ENCODE peak calls at places on chromosomes 3 and 15, in four cellular contexts. C, N, X and V are unnamed samples.

GRCh38 chr3:51585871-51586270 is 47.4 kb downstream of the RAD54L2 start:
- DNase-seq in N (no peak), C (no peak), X (no peak), V (no peak)

GRCh38 chr3:85432081-85432480 is 473.3 kb downstream of the CADM2 start:
- DNase-seq in X (no peak), N (no peak), C (no peak), V (no peak)

GRCh38 chr3:16406579-16406978 is 106.9 kb downstream of the RFTN1 start:
- DNase-seq in X (no peak), C (no peak), N (no peak), V (no peak)

GRCh38 chr3:193029800-193030199 is 112.1 kb upstream of the MB21D2 start:
- DNase-seq in C (no peak), N (no peak), X (no peak), V (no peak)

GRCh38 chr3:129441782-129442181 is 1.8 kb downstream of the IFT122 start:
- DNase-seq in C (no peak), X (no peak), N (no peak), V (no peak)

GRCh38 chr3:157166115-157166514 is 6.2 kb upstream of the CCNL1 start:
- DNase-seq in C (peak; percentile 11), X (no peak), N (no peak), V (no peak)

GRCh38 chr3:64120876-64121275 is 97.6 kb upstream of the PSMD6 start:
- DNase-seq in N (no peak), X (no peak), C (no peak), V (no peak)

GRCh38 chr3:101561630-101562328 is at the start of gene TRMT10C:
- DNase-seq in N (peak; percentile 77), X (peak; percentile 74), C (peak; percentile 80), V (peak; percentile 93)

GRCh38 chr3:134103470-134103869 is 73.7 kb upstream of the SLCO2A1 start:
- DNase-seq in C (no peak), N (no peak), X (no peak), V (no peak)

GRCh38 chr3:184812845-184813157 is 835 bp downstream of the VPS8 start:
- DNase-seq in N (no peak), C (no peak), X (no peak), V (no peak)

GRCh38 chr15:60374628-60375081 is 23.1 kb downstream of the ANXA2 start:
- DNase-seq in X (no peak), N (no peak), C (peak; percentile 98), V (peak; percentile 30)

GRCh38 chr15:31261266-31262142 is 65.1 kb upstream of the KLF13 start:
- DNase-seq in X (no peak), N (no peak), C (no peak), V (peak; percentile 5)

GRCh38 chr3:52022323-52023100 is 26.8 kb upstream of the RPL29 start:
- DNase-seq in C (no peak), X (no peak), N (no peak), V (no peak)

GRCh38 chr3:46500631-46501377 is 3.0 kb downstream of the RTP3 start:
- DNase-seq in X (peak; percentile 38), C (no peak), N (no peak), V (no peak)

GRCh38 chr15:75782926-75783325 is 60.3 kb upstream of the UBE2Q2 start:
- DNase-seq in N (no peak), X (no peak), C (no peak), V (no peak)

GRCh38 chr3:48155122-48155521 is 33.1 kb downstream of the CDC25A start:
- DNase-seq in C (no peak), X (no peak), N (no peak), V (no peak)

GRCh38 chr15:100631831-100632230 is 29.4 kb downstream of the ASB7 start:
- DNase-seq in N (no peak), C (no peak), X (no peak), V (no peak)

GRCh38 chr3:193872265-193872753 is 263.6 kb upstream of the HES1 start:
- DNase-seq in N (peak; percentile 46), C (peak; percentile 70), X (no peak), V (no peak)

GRCh38 chr3:99921986-99922385 is 104.3 kb downstream of the CMSS1 start:
- DNase-seq in N (no peak), X (no peak), C (no peak), V (no peak)
- TF ChIP-seq ATF2 in N (no peak), X (no peak), C (no peak), V (no peak)

GRCh38 chr15:28977377-28978010 is 91.7 kb downstream of the APBA2 start:
- DNase-seq in X (no peak), C (no peak), N (no peak), V (no peak)

GRCh38 chr15:28978661-28979060 is 92.9 kb downstream of the APBA2 start:
- DNase-seq in C (no peak), X (no peak), N (no peak), V (no peak)

GRCh38 chr15:28975766-28976179 is 90.0 kb downstream of the APBA2 start:
- DNase-seq in C (peak; percentile 42), X (no peak), N (peak; percentile 79), V (peak; percentile 66)

GRCh38 chr15:28978011-28978378 is 92.2 kb downstream of the APBA2 start:
- DNase-seq in N (no peak), C (no peak), X (no peak), V (no peak)

DNA sequence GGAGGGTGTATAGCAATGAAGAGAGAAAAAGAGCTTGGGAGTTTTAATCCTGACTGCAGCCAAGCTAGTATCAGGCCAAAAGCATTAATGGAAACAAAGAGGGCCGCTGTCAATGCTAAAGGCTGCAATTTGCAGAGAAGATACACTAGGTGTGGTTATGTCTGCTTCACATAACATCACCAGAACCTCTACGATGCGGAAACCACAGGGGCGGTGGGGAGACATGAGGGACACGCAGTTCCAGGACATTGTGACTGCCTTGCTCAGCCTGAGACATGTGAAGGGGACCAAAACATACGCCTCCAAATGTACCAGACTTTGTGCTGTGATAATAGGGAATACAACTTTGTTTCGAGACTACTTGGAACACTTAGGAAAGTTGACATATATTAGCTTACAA is 88.4 kb downstream of the APBA2 start:
- DNase-seq in X (no peak), C (no peak), N (no peak), V (no peak)
- TF ChIP-seq CREM in X (no peak), C (no peak), N (no peak), V (no peak)

DNA sequence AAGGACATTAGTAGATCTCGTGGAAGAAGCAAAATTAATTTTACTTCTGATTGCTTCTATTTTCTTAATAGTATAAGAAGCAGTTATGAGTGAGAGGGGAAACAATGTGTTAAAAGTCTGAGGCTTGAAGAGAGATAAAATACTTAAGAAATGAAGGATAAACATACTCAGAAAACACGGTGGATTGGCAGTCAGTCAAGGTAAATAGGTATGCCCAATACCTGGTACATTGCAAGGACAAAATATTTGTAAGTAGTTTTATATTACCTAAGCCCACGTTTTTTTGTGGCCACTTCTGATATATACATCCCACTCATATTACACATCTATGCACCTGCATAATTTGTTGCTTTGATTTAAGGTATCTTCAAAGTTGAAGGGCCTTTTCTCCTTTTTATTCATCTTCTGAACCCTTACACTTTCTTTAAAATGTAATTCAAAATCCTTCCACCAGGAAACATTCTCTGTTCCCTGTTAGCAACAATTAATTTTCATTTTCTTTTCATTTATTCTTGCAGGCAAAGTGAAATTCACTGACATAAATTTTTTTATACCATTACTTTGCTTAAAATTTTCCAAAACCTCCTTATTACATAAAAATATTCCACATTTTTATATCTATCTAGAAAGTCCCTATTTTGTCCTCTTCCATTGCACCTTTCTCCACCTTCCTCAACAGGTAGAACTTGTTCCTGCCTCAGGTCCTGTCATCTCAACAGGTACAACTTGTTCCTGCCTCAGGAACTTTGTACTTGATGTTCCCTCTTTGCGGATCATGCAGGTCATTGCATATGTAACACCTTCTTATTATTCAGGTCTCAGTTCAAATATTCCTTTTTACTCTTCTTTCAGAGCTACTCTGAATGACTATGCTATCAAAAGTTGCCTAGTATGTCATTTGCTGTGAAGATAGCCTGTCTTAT is 755.7 kb upstream of the ALCAM start:
- DNase-seq in N (no peak), C (no peak), X (no peak), V (no peak)
- TF ChIP-seq CTCF in N (no peak), C (no peak), X (no peak), V (no peak)

GRCh38 chr3:99094611-99095010 is 193.1 kb upstream of the DCBLD2 start:
- DNase-seq in C (no peak), X (no peak), N (no peak), V (no peak)
- TF ChIP-seq ATF2 in C (no peak), X (no peak), N (no peak), V (no peak)